ENCODE peak calls at places on chromosomes 5 and 9, in five cellular contexts. C is CD8-positive, alpha-beta T cell; R is tibial artery; E is sigmoid colon; G is H1. F is an unnamed sample.
A peak's percentile ranks its signal among the peaks of the same experiment; 100 is the strongest.

GRCh38 chr5:63860379-63860778 is 101.9 kb downstream of the HTR1A start:
- DNase-seq in C (no peak), E (no peak), G (no peak), R (no peak), F (no peak)

GRCh38 chr5:122906768-122907167 is 61.4 kb downstream of the SNX24 start:
- DNase-seq in E (no peak), C (no peak), G (no peak), R (no peak), F (no peak)

GRCh38 chr5:108793207-108793606 is 45.5 kb downstream of the FER start:
- DNase-seq in R (no peak), E (no peak), C (no peak), G (no peak), F (no peak)

GRCh38 chr9:16031486-16031885 is 478.6 kb downstream of the CCDC171 start:
- DNase-seq in E (no peak), R (no peak), C (no peak), G (no peak), F (no peak)

GRCh38 chr5:141650851-141651727 is at the start of gene FCHSD1:
- DNase-seq in E (peak; percentile 95), C (peak; percentile 76), G (peak; percentile 66), R (peak; percentile 95), F (peak; percentile 43)

GRCh38 chr5:15322426-15322825 is 177.6 kb upstream of the FBXL7 start:
- DNase-seq in E (no peak), R (no peak), C (no peak), G (no peak), F (no peak)

GRCh38 chr9:130301483-130302286 is 36.1 kb downstream of the HMCN2 start:
- DNase-seq in C (no peak), E (peak; percentile 93), G (no peak), R (no peak), F (no peak)

GRCh38 chr5:1253456-1254105 is 28.4 kb downstream of the SLC6A18 start:
- DNase-seq in C (no peak), R (no peak), G (no peak), E (no peak), F (no peak)

GRCh38 chr5:6039111-6039510 is 339.2 kb downstream of the MED10 start:
- DNase-seq in G (no peak), E (no peak), R (no peak), C (no peak), F (no peak)

GRCh38 chr9:72041775-72042194 is 18.6 kb downstream of the C9orf57 start:
- DNase-seq in E (peak; percentile 76), R (peak; percentile 73), C (no peak), G (no peak), F (no peak)

GRCh38 chr5:51389326-51389581 is 6.0 kb downstream of the ISL1 start:
- DNase-seq in C (no peak), G (no peak), E (no peak), R (no peak), F (no peak)

GRCh38 chr5:72722792-72723402 is 93.6 kb upstream of the TNPO1 start:
- DNase-seq in C (no peak), R (no peak), G (no peak), E (no peak), F (no peak)

GRCh38 chr5:142545653-142546322 is 140.1 kb downstream of the FGF1 start:
- DNase-seq in C (no peak), E (no peak), G (no peak), R (no peak), F (no peak)

GRCh38 chr9:69433426-69433825 is 108.4 kb downstream of the ENTREP1 start:
- DNase-seq in E (no peak), R (no peak), G (no peak), C (no peak), F (no peak)

GRCh38 chr9:116580853-116581252 is 106.3 kb upstream of the TRIM32 start:
- DNase-seq in G (no peak), E (no peak), R (no peak), C (no peak), F (no peak)

GRCh38 chr5:74130141-74130897 is 504.3 kb downstream of the ARHGEF28 start:
- DNase-seq in G (no peak), R (no peak), E (no peak), C (no peak), F (no peak)

GRCh38 chr9:70031141-70031545 is 12.5 kb upstream of the MAMDC2 start:
- DNase-seq in G (no peak), C (no peak), R (no peak), E (no peak), F (no peak)

GRCh38 chr5:154899107-154899816 is 38.7 kb downstream of the GEMIN5 start:
- DNase-seq in C (no peak), G (no peak), R (peak; percentile 81), E (no peak), F (no peak)

GRCh38 chr9:128818839-128819715 is 777 bp downstream of the ENDOG start:
- DNase-seq in E (no peak), G (no peak), C (peak; percentile 28), R (no peak), F (no peak)

GRCh38 chr5:150131978-150132694 is 23.5 kb downstream of the PDGFRB start:
- DNase-seq in R (peak; percentile 86), C (no peak), G (no peak), E (no peak), F (no peak)

GRCh38 chr5:150131461-150131860 is 24.2 kb downstream of the PDGFRB start:
- DNase-seq in G (no peak), C (no peak), E (no peak), R (no peak), F (no peak)

GRCh38 chr5:150129813-150130492 is 25.7 kb downstream of the PDGFRB start:
- DNase-seq in E (peak; percentile 91), R (peak; percentile 90), C (peak; percentile 13), G (no peak), F (no peak)

GRCh38 chr5:150129454-150129812 is 26.2 kb downstream of the PDGFRB start:
- DNase-seq in G (no peak), E (no peak), C (no peak), R (no peak), F (no peak)

GRCh38 chr5:150130493-150130922 is 25.1 kb downstream of the PDGFRB start:
- DNase-seq in R (no peak), G (no peak), E (no peak), C (no peak), F (no peak)
- H3K4me1 ChIP-seq in R (no peaks in the 10 kb centered on the region), G (peaks cover 5% of the 10 kb centered on the region), E (peaks cover 36% of the 10 kb centered on the region), C (no peaks in the 10 kb centered on the region), F (no peaks in the 10 kb centered on the region)

GRCh38 chr5:97046270-97046982 is 96.0 kb downstream of the LIX1 start:
- DNase-seq in E (no peak), R (no peak), G (no peak), C (no peak), F (no peak)
- TF ChIP-seq CTCF in E (no peak), R (no peak), G (no peak), C (no peak), F (no peak)

GRCh38 chr9:107467416-107467815 is 22.2 kb downstream of the KLF4 start:
- DNase-seq in E (no peak), C (no peak), R (no peak), G (no peak), F (no peak)
- H3K27ac ChIP-seq in E (no peak overlapping the region), C (no peak overlapping the region), R (no peak overlapping the region), G (no peak overlapping the region), F (no peak overlapping the region)

GRCh38 chr5:16853511-16853910 is 82.6 kb downstream of the MYO10 start:
- DNase-seq in C (no peak), E (no peak), G (no peak), R (no peak), F (no peak)
- H3K4me1 ChIP-seq in C (no peaks in the 10 kb centered on the region), E (no peaks in the 10 kb centered on the region), G (peaks cover 3% of the 10 kb centered on the region), R (no peaks in the 10 kb centered on the region), F (no peaks in the 10 kb centered on the region)

F was measured in esophagus squamous epithelium.